ENCODE peak calls at places on chromosome 6, in eight cellular contexts. J is CD8-positive, alpha-beta T cell; M is cardiac fibroblast; I is brain microvascular endothelial cell; V is fibroblast of mammary gland; F is left ventricle myocardium inferior; Q is HFFc6; Z is GM20000. T is an unnamed sample.

GRCh38 chr6:144657691-144658090 is 372.6 kb downstream of the UTRN start:
- DNase-seq in J (no peak), M (no peak), I (peak; percentile 53), V (no peak), F (no peak), Q (no peak), Z (no peak), T (no peak)

GRCh38 chr6:11911535-11911934 is 100.6 kb upstream of the HIVEP1 start:
- DNase-seq in J (no peak), M (peak; percentile 18), I (no peak), V (no peak), F (no peak), Q (peak; percentile 65), Z (no peak), T (no peak)

GRCh38 chr6:170146640-170147039 is 144.2 kb downstream of the DLL1 start:
- DNase-seq in J (no peak), M (no peak), I (no peak), V (no peak), F (no peak), Q (no peak), Z (no peak), T (no peak)

GRCh38 chr6:38715016-38715809 is at the start of gene DNAH8:
- DNase-seq in J (peak; percentile 54), M (no peak), I (no peak), V (no peak), F (no peak), Q (no peak), Z (peak; percentile 34), T (peak; percentile 27)

GRCh38 chr6:30219244-30219643 is 6.0 kb upstream of the TRIM26 start:
- DNase-seq in J (peak; percentile 72), M (peak; percentile 68), I (peak; percentile 45), V (peak; percentile 54), F (no peak), Q (peak; percentile 51), Z (peak; percentile 75), T (peak; percentile 26)

GRCh38 chr6:42390228-42390934 is 61.3 kb downstream of the TRERF1 start:
- DNase-seq in J (peak; percentile 80), M (no peak), I (no peak), V (no peak), F (no peak), Q (no peak), Z (peak; percentile 32), T (no peak)

GRCh38 chr6:17093692-17094091 is 8.2 kb upstream of the STMND1 start:
- DNase-seq in J (no peak), M (no peak), I (no peak), V (peak; percentile 5), F (no peak), Q (no peak), Z (no peak), T (peak; percentile 14)

GRCh38 chr6:151349651-151350270 is 41.6 kb downstream of the ZBTB2 start:
- DNase-seq in J (peak; percentile 19), M (no peak), I (no peak), V (no peak), F (no peak), Q (no peak), Z (no peak), T (no peak)

GRCh38 chr6:30655743-30656094 is 8.8 kb downstream of the C6orf136 start:
- DNase-seq in J (no peak), M (no peak), I (no peak), V (no peak), F (no peak), Q (peak; percentile 19), Z (no peak), T (no peak)

GRCh38 chr6:19692506-19693298 is 144.5 kb upstream of the ID4 start:
- DNase-seq in J (no peak), M (no peak), I (no peak), V (no peak), F (no peak), Q (no peak), Z (no peak), T (no peak)

GRCh38 chr6:43923376-43924221 is 153.6 kb downstream of the VEGFA start:
- DNase-seq in J (no peak), M (peak; percentile 64), I (peak; percentile 7), V (peak; percentile 74), F (no peak), Q (peak; percentile 46), Z (no peak), T (no peak)

GRCh38 chr6:169118346-169118830 is 135.3 kb downstream of the THBS2 start:
- DNase-seq in J (no peak), M (no peak), I (no peak), V (no peak), F (no peak), Q (no peak), Z (no peak), T (no peak)

GRCh38 chr6:105136433-105137350 is 43.1 kb downstream of the POPDC3 start:
- DNase-seq in J (no peak), M (peak; percentile 56), I (peak; percentile 25), V (peak; percentile 48), F (peak; percentile 73), Q (peak; percentile 31), Z (peak; percentile 78), T (peak; percentile 74)

GRCh38 chr6:159929819-159930218 is 39.0 kb downstream of the MAS1 start:
- DNase-seq in J (no peak), M (peak; percentile 34), I (no peak), V (no peak), F (no peak), Q (no peak), Z (peak; percentile 24), T (no peak)

GRCh38 chr6:154814063-154814462 is 80.8 kb downstream of the SCAF8 start:
- DNase-seq in J (no peak), M (no peak), I (no peak), V (no peak), F (no peak), Q (no peak), Z (no peak), T (no peak)
- TF ChIP-seq CTCF in J (no peak), M (no peak), I (no peak), V (no peak), F (no peak), Q (no peak), Z (no peak), T (no peak)

GRCh38 chr6:112298816-112299281 is 44.5 kb upstream of the LAMA4 start:
- DNase-seq in J (no peak), M (peak; percentile 93), I (peak; percentile 91), V (peak; percentile 93), F (no peak), Q (peak; percentile 86), Z (no peak), T (no peak)

GRCh38 chr6:112300888-112301287 is 46.2 kb upstream of the RFPL4B start:
- DNase-seq in J (no peak), M (no peak), I (no peak), V (no peak), F (no peak), Q (no peak), Z (no peak), T (no peak)

GRCh38 chr6:112296694-112297093 is 42.3 kb upstream of the LAMA4 start:
- DNase-seq in J (no peak), M (no peak), I (no peak), V (no peak), F (no peak), Q (no peak), Z (no peak), T (no peak)

GRCh38 chr6:112298021-112298745 is 43.8 kb upstream of the LAMA4 start:
- DNase-seq in J (no peak), M (peak; percentile 95), I (peak; percentile 94), V (peak; percentile 97), F (no peak), Q (peak; percentile 94), Z (no peak), T (no peak)

DNA sequence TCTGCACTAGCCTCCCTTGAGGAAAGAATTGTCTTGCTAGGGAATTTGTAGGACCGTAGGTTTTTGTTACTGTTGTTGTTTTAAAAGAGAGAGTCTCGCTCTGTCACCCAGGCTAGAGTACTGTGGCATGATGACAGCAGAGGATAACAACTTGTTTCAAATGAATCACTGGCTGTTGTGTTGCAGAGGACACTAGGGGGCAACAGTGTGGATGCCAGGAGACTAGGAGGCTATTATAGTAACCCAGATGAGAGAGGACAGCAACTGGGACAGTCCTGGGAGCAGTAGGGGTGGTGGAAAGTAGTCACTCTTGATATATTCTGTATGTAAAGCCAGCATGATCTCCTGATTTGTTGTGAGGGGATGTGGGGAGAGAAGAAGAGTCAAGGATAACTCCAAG is 41.8 kb upstream of the LAMA4 start:
- DNase-seq in J (no peak), M (peak; percentile 77), I (peak; percentile 84), V (peak; percentile 76), F (no peak), Q (peak; percentile 85), Z (peak; percentile 20), T (peak; percentile 6)
- TF ChIP-seq CTCF in J (no peak), M (peak; percentile 77), I (peak; percentile 85), V (peak; percentile 74), F (peak; percentile 49), Q (peak; percentile 79), Z (peak; percentile 29), T (peak; percentile 39)

GRCh38 chr6:161498359-161498758 is 224.5 kb upstream of the AGPAT4 start:
- DNase-seq in J (no peak), M (peak; percentile 62), I (peak; percentile 13), V (peak; percentile 78), F (no peak), Q (no peak), Z (no peak), T (peak; percentile 46)
- TF ChIP-seq CTCF in J (no peak), M (peak; percentile 36), I (peak; percentile 53), V (peak; percentile 46), F (peak; percentile 56), Q (no peak), Z (no peak), T (no peak)

GRCh38 chr6:153927867-153928266 is 111.2 kb upstream of the OPRM1 start:
- DNase-seq in J (no peak), M (peak; percentile 3), I (no peak), V (no peak), F (no peak), Q (no peak), Z (no peak), T (no peak)
- TF ChIP-seq CTCF in J (no peak), M (no peak), I (no peak), V (no peak), F (no peak), Q (no peak), Z (no peak), T (no peak)

T was measured in nephron progenitor cell.